ENCODE peak calls at places on chromosomes 2 and 18, in four cellular contexts. P is GM20000, G is WERI-Rb-1, E is pancreas. R is an unnamed sample.

GRCh38 chr18:54260376-54261072 is 8.8 kb upstream of the POLI start:
- DNase-seq in P (peak), E (no peak), G (no peak), R (no peak)

GRCh38 chr2:223759569-223760430 is 77.6 kb downstream of the AP1S3 start:
- DNase-seq in P (no peak), G (no peak), E (no peak), R (peak)

GRCh38 chr2:118705032-118705431 is 142.4 kb downstream of the EN1 start:
- DNase-seq in E (no peak), P (no peak), G (no peak), R (peak)

GRCh38 chr2:86047575-86048382 is 57.9 kb downstream of the POLR1A start:
- DNase-seq in G (no peak), E (no peak), P (no peak), R (no peak)

GRCh38 chr2:10135296-10136089 is 13.0 kb downstream of the RRM2 start:
- DNase-seq in G (no peak), E (peak), P (no peak), R (no peak)

GRCh38 chr2:130185436-130185835 is 3.4 kb downstream of the MZT2B start:
- DNase-seq in E (no peak), G (no peak), P (no peak), R (no peak)

GRCh38 chr2:232013701-232014353 is 52.3 kb downstream of the DIS3L2 start:
- DNase-seq in G (no peak), P (peak), E (no peak), R (peak)

GRCh38 chr2:188645982-188646381 is 328.2 kb upstream of the COL3A1 start:
- DNase-seq in G (no peak), P (no peak), E (no peak), R (peak)

GRCh38 chr2:59713577-59713976 is 839.9 kb downstream of the BCL11A start:
- DNase-seq in P (no peak), G (no peak), E (no peak), R (no peak)

GRCh38 chr2:95040470-95040869 is 15.0 kb downstream of the MAL start:
- DNase-seq in E (no peak), P (no peak), G (no peak), R (no peak)

GRCh38 chr2:27863146-27863545 is 27.0 kb downstream of the RBKS start:
- DNase-seq in P (no peak), E (no peak), G (no peak), R (no peak)

GRCh38 chr18:2980607-2980923 is 32.4 kb downstream of the LPIN2 start:
- DNase-seq in G (no peak), P (no peak), E (no peak), R (no peak)

GRCh38 chr2:121334581-121335293 is 49.7 kb upstream of the TFCP2L1 start:
- DNase-seq in E (no peak), G (no peak), P (no peak), R (no peak)

GRCh38 chr2:238279324-238279682 is 9.1 kb downstream of the PER2 start:
- DNase-seq in E (no peak), G (no peak), P (no peak), R (no peak)